ENCODE peak calls at places on chromosomes 1 and 21, in six cellular contexts. One of them, this sample, is unnamed.

GRCh38 chr1:9428601-9429368 is 110.5 kb upstream of the SLC25A33 start:
- DNase-seq in H1: peak
- DNase-seq in SK-N-SH: peak
- DNase-seq in GM12878: peak
- DNase-seq in K562: peak
- DNase-seq in HepG2: peak
- DNase-seq in this sample: peak

GRCh38 chr1:63189677-63190076 is 132.7 kb upstream of the FOXD3 start:
- DNase-seq in GM12878: no peak
- DNase-seq in SK-N-SH: peak
- DNase-seq in K562: no peak
- DNase-seq in HepG2: no peak
- DNase-seq in H1: no peak
- DNase-seq in this sample: no peak

GRCh38 chr1:245956225-245956624 is 550.9 kb downstream of the SMYD3 start:
- DNase-seq in H1: no peak
- DNase-seq in SK-N-SH: no peak
- DNase-seq in GM12878: no peak
- DNase-seq in K562: peak
- DNase-seq in HepG2: no peak
- DNase-seq in this sample: no peak

GRCh38 chr21:34595457-34595856 is 19.5 kb downstream of the RCAN1 start:
- DNase-seq in GM12878: no peak
- DNase-seq in H1: peak
- DNase-seq in HepG2: peak
- DNase-seq in K562: no peak
- DNase-seq in SK-N-SH: no peak
- DNase-seq in this sample: no peak

GRCh38 chr1:177800386-177801058 is 169.3 kb downstream of the SEC16B start:
- DNase-seq in HepG2: no peak
- DNase-seq in GM12878: peak
- DNase-seq in SK-N-SH: no peak
- DNase-seq in K562: no peak
- DNase-seq in H1: no peak
- DNase-seq in this sample: no peak

GRCh38 chr21:36079671-36080070 is 9.8 kb downstream of the CBR1 start:
- DNase-seq in SK-N-SH: no peak
- DNase-seq in GM12878: no peak
- DNase-seq in H1: no peak
- DNase-seq in HepG2: no peak
- DNase-seq in K562: peak
- DNase-seq in this sample: no peak

GRCh38 chr1:66532798-66533783 is 862 bp upstream of the SGIP1 start:
- DNase-seq in GM12878: no peak
- DNase-seq in SK-N-SH: peak
- DNase-seq in HepG2: no peak
- DNase-seq in K562: peak
- DNase-seq in H1: peak
- DNase-seq in this sample: no peak

GRCh38 chr1:19336543-19336942 is 24.4 kb downstream of the SLC66A1 start:
- DNase-seq in SK-N-SH: no peak
- DNase-seq in HepG2: no peak
- DNase-seq in H1: no peak
- DNase-seq in GM12878: no peak
- DNase-seq in K562: no peak
- DNase-seq in this sample: no peak

GRCh38 chr1:224300346-224300745 is 29.6 kb downstream of the NVL start:
- DNase-seq in H1: no peak
- DNase-seq in SK-N-SH: peak
- DNase-seq in HepG2: no peak
- DNase-seq in K562: no peak
- DNase-seq in GM12878: no peak
- DNase-seq in this sample: peak

GRCh38 chr1:164765557-164765956 is 206.6 kb downstream of the PBX1 start:
- DNase-seq in GM12878: no peak
- DNase-seq in K562: no peak
- DNase-seq in H1: no peak
- DNase-seq in SK-N-SH: no peak
- DNase-seq in HepG2: no peak
- DNase-seq in this sample: no peak

GRCh38 chr21:35329940-35330670 is 281.0 kb upstream of the RUNX1 start:
- DNase-seq in GM12878: no peak
- DNase-seq in HepG2: no peak
- DNase-seq in SK-N-SH: no peak
- DNase-seq in H1: no peak
- DNase-seq in K562: no peak
- DNase-seq in this sample: no peak

GRCh38 chr1:180343931-180344406 is 113.9 kb downstream of the LHX4 start:
- DNase-seq in HepG2: no peak
- DNase-seq in GM12878: peak
- DNase-seq in H1: no peak
- DNase-seq in K562: peak
- DNase-seq in SK-N-SH: peak
- DNase-seq in this sample: peak

GRCh38 chr1:20575544-20576056 is 13.3 kb upstream of the CDA start:
- DNase-seq in H1: no peak
- DNase-seq in K562: no peak
- DNase-seq in GM12878: no peak
- DNase-seq in HepG2: no peak
- DNase-seq in SK-N-SH: no peak
- DNase-seq in this sample: no peak

GRCh38 chr1:20573987-20574386 is 14.9 kb upstream of the CDA start:
- DNase-seq in SK-N-SH: no peak
- DNase-seq in K562: no peak
- DNase-seq in HepG2: no peak
- DNase-seq in H1: no peak
- DNase-seq in GM12878: no peak
- DNase-seq in this sample: no peak

GRCh38 chr1:20578062-20578461 is 10.8 kb upstream of the CDA start:
- DNase-seq in GM12878: no peak
- DNase-seq in SK-N-SH: no peak
- DNase-seq in H1: no peak
- DNase-seq in HepG2: no peak
- DNase-seq in K562: no peak
- DNase-seq in this sample: no peak

GRCh38 chr1:20571427-20571826 is 17.5 kb upstream of the CDA start:
- DNase-seq in HepG2: no peak
- DNase-seq in H1: no peak
- DNase-seq in SK-N-SH: no peak
- DNase-seq in K562: no peak
- DNase-seq in GM12878: no peak
- DNase-seq in this sample: no peak

GRCh38 chr1:20574686-20575543 is 14.0 kb upstream of the CDA start:
- DNase-seq in HepG2: peak
- DNase-seq in GM12878: no peak
- DNase-seq in H1: peak
- DNase-seq in SK-N-SH: peak
- DNase-seq in K562: peak
- DNase-seq in this sample: peak
- TF ChIP-seq POLR2AphosphoS5 in HepG2: no peak
- TF ChIP-seq POLR2AphosphoS5 in GM12878: no peak
- TF ChIP-seq POLR2AphosphoS5 in H1: no peak
- TF ChIP-seq POLR2AphosphoS5 in SK-N-SH: no peak
- TF ChIP-seq POLR2AphosphoS5 in K562: no peak
- TF ChIP-seq POLR2AphosphoS5 in this sample: no peak

GRCh38 chr1:154325583-154326545 is 539 bp downstream of the ATP8B2 start:
- DNase-seq in GM12878: no peak
- DNase-seq in SK-N-SH: peak
- DNase-seq in H1: peak
- DNase-seq in K562: peak
- DNase-seq in HepG2: peak
- DNase-seq in this sample: peak

GRCh38 chr1:154326546-154327465 is 1.5 kb downstream of the ATP8B2 start:
- DNase-seq in HepG2: no peak
- DNase-seq in GM12878: no peak
- DNase-seq in K562: peak
- DNase-seq in H1: no peak
- DNase-seq in SK-N-SH: no peak
- DNase-seq in this sample: no peak

GRCh38 chr1:154329152-154329521 is 3.8 kb downstream of the ATP8B2 start:
- DNase-seq in H1: peak
- DNase-seq in K562: no peak
- DNase-seq in SK-N-SH: peak
- DNase-seq in HepG2: no peak
- DNase-seq in GM12878: no peak
- DNase-seq in this sample: no peak

GRCh38 chr1:154328318-154329151 is 3.2 kb downstream of the ATP8B2 start:
- DNase-seq in HepG2: no peak
- DNase-seq in H1: peak
- DNase-seq in K562: no peak
- DNase-seq in SK-N-SH: peak
- DNase-seq in GM12878: no peak
- DNase-seq in this sample: peak

GRCh38 chr1:154327466-154328317 is 2.4 kb downstream of the ATP8B2 start:
- DNase-seq in H1: no peak
- DNase-seq in SK-N-SH: no peak
- DNase-seq in HepG2: no peak
- DNase-seq in GM12878: no peak
- DNase-seq in K562: no peak
- DNase-seq in this sample: no peak
- TF ChIP-seq GABPA in H1: no peak
- TF ChIP-seq GABPA in SK-N-SH: no peak
- TF ChIP-seq GABPA in HepG2: no peak
- TF ChIP-seq GABPA in GM12878: no peak
- TF ChIP-seq GABPA in K562: no peak
- TF ChIP-seq GABPA in this sample: no peak

DNA sequence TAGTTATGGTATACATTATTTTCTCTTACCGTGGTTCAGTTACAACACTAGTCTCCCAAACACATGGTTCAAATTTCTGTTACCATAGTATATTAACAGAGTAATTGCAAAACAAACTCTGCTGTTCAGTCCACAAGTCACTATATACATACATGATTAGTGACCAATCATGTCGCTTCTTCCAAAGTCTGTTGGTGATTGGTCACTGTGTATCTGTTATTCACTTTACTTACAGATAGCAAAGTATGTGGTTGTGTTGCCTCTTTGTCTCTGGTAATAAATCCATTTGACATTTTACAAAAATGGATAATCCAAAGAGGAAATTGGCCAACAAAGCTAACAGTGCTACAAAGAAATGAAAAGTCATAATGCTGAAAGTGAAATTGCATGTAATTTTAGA is 107.2 kb downstream of the RABGAP1L start:
- DNase-seq in GM12878: no peak
- DNase-seq in SK-N-SH: no peak
- DNase-seq in HepG2: peak
- DNase-seq in H1: no peak
- DNase-seq in K562: peak
- DNase-seq in this sample: no peak
- TF ChIP-seq POLR2AphosphoS5 in GM12878: no peak
- TF ChIP-seq POLR2AphosphoS5 in SK-N-SH: no peak
- TF ChIP-seq POLR2AphosphoS5 in HepG2: no peak
- TF ChIP-seq POLR2AphosphoS5 in H1: no peak
- TF ChIP-seq POLR2AphosphoS5 in K562: no peak
- TF ChIP-seq POLR2AphosphoS5 in this sample: no peak

DNA sequence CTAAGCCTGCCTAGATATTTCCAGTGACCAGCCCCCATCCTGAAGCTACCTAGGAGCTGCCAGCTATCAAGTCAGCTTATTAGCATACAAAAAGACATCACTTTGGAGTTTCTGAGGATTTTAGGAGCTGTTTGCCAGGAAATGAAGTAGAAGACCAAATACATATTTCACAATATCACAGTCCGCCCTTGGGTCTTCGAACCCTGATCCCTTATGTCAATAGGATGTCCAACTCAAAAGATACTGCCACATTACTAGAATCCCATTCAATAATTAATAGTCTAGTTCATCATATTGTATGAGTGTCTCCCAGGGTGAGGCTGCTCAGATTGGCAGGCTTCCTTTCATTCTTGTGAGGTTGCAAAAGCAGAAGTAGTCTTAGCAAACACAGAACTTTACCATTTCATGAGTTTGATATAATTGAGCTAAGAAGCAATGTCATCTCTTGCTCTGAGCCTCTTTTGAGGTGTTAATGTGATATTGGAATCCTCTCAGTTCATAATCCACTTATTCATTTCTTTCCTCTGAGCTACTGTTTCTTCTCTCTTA is 13.6 kb downstream of the IPO9 start:
- DNase-seq in GM12878: no peak
- DNase-seq in HepG2: peak
- DNase-seq in SK-N-SH: no peak
- DNase-seq in K562: no peak
- DNase-seq in H1: no peak
- DNase-seq in this sample: peak
- TF ChIP-seq GABPA in GM12878: no peak
- TF ChIP-seq GABPA in HepG2: no peak
- TF ChIP-seq GABPA in SK-N-SH: no peak
- TF ChIP-seq GABPA in K562: no peak
- TF ChIP-seq GABPA in H1: no peak
- TF ChIP-seq GABPA in this sample: no peak

DNA sequence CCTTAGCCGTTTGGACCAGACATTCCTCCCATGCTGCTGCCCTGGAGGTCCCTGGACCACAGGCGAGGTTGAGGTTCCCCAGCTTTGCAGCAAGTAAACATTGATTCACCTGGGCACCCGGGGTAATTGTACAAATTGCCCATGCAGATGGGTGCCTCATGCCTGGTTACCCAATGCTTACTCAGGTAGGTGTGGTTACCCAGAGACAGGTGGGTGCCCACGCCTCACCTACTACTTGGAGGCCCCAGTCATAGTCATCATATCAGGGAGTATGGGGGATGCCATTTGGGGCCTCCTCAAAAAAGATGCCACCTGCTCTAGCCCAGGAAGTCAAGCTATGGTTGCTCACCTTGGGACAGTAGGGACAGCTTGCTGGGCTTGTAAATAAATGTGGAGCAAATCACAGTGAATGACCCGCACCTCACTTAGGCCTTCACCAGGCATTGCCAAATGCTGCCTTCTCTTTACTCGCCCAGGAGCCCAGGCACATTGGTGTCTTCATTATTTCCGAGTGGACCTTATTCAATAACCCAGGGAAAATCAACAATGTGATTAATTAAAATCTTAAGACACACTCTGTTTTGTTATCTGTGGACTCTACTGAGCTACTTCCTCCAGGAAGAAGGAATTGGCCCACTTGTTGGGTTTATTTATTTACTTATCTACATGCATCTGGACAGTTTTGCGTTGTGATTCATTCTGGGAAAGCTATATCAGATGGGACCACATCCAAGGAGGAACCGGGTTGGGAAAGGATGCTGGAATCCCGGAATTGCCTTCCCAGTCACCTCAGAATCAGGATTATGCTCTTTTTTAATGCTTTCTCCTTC is 35.6 kb upstream of the GRHL3 start:
- DNase-seq in K562: no peak
- DNase-seq in H1: no peak
- DNase-seq in GM12878: no peak
- DNase-seq in SK-N-SH: no peak
- DNase-seq in HepG2: no peak
- DNase-seq in this sample: no peak
- TF ChIP-seq POLR2AphosphoS5 in K562: no peak
- TF ChIP-seq POLR2AphosphoS5 in H1: no peak
- TF ChIP-seq POLR2AphosphoS5 in GM12878: no peak
- TF ChIP-seq POLR2AphosphoS5 in SK-N-SH: peak
- TF ChIP-seq POLR2AphosphoS5 in HepG2: no peak
- TF ChIP-seq POLR2AphosphoS5 in this sample: no peak